ENCODE peak calls at places on chromosomes 12 and 14, in five cellular contexts. V is HepG2, Q is K562, Z is GM12878, A is HCT116. D is an unnamed sample.

GRCh38 chr14:95196268-95196667 is 38.9 kb upstream of the DICER1 start:
- ATAC-seq in V (peak), Q (peak), Z (peak), A (peak), D (no peak)

GRCh38 chr12:131775904-131776889 is 52.0 kb upstream of the MMP17 start:
- ATAC-seq in V (no peak), Q (no peak), Z (peak), A (no peak), D (no peak)

GRCh38 chr12:57868870-57869609 is 22.5 kb upstream of the CTDSP2 start:
- ATAC-seq in V (no peak), Q (no peak), Z (no peak), A (no peak), D (peak)

GRCh38 chr12:89486231-89486630 is 38.4 kb downstream of the GALNT4 start:
- ATAC-seq in V (no peak), Q (no peak), Z (no peak), A (no peak), D (no peak)

GRCh38 chr14:52417139-52417538 is 103.0 kb downstream of the PTGER2 start:
- ATAC-seq in V (no peak), Q (no peak), Z (no peak), A (no peak), D (no peak)

GRCh38 chr12:48123169-48123568 is 4.0 kb downstream of the PFKM start:
- ATAC-seq in V (peak), Q (no peak), Z (no peak), A (no peak), D (no peak)

GRCh38 chr14:45201908-45202307 is 51.1 kb downstream of the MIS18BP1 start:
- ATAC-seq in V (peak), Q (peak), Z (peak), A (peak), D (no peak)

GRCh38 chr12:25797949-25798348 is 160.5 kb upstream of the RASSF8 start:
- ATAC-seq in V (no peak), Q (no peak), Z (no peak), A (no peak), D (no peak)

GRCh38 chr12:55727643-55728184 is 1.1 kb downstream of the CD63 start:
- ATAC-seq in V (peak), Q (peak), Z (no peak), A (no peak), D (no peak)

GRCh38 chr12:9730591-9730990 is 2.3 kb downstream of the CLECL1 start:
- ATAC-seq in V (no peak), Q (no peak), Z (peak), A (no peak), D (no peak)
- TF ChIP-seq POLR2AphosphoS5 in V (no peak), Q (no peak), Z (peak), A (no peak), D (no peak)

GRCh38 chr14:103607039-103607668 is 21.9 kb upstream of the KLC1 start:
- ATAC-seq in V (peak), Q (peak), Z (peak), A (peak), D (peak)
- TF ChIP-seq POLR2AphosphoS5 in V (no peak), Q (no peak), Z (no peak), A (no peak), D (peak)

DNA sequence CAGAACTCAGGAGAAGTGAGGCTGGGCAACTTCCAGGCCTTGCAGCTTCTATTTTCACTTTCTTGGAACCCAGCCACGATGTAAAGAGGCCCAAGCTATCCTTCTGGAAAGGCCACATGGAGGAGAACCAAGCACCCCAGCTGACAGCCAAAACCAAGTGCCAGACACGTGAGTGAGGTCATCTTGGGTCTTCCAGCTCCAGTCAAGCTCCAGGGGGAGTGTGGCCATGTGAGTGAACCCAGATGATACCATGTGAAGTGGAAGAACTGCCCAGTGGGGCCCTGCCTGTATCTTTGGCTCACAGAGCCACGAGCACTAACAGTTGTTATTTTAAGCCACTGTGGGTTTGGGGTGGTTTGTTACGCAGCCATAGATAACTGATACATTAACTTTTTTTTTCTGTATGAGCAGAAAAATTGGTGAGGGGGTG is 126.8 kb upstream of the MAP1LC3B2 start:
- ATAC-seq in V (no peak), Q (no peak), Z (no peak), A (no peak), D (no peak)
- TF ChIP-seq POLR2AphosphoS5 in V (no peak), Q (no peak), Z (no peak), A (no peak), D (peak)

GRCh38 chr12:68332726-68333630 is 816 bp upstream of the MDM1 start:
- ATAC-seq in V (no peak), Q (no peak), Z (no peak), A (no peak), D (no peak)

GRCh38 chr12:68331869-68332725 is at the start of gene MDM1:
- ATAC-seq in V (peak), Q (peak), Z (peak), A (peak), D (peak)

GRCh38 chr12:68336754-68337343 is 4.7 kb upstream of the MDM1 start:
- ATAC-seq in V (no peak), Q (no peak), Z (no peak), A (no peak), D (no peak)

GRCh38 chr12:68334136-68334535 is 2.0 kb upstream of the MDM1 start:
- ATAC-seq in V (no peak), Q (no peak), Z (peak), A (peak), D (no peak)

DNA sequence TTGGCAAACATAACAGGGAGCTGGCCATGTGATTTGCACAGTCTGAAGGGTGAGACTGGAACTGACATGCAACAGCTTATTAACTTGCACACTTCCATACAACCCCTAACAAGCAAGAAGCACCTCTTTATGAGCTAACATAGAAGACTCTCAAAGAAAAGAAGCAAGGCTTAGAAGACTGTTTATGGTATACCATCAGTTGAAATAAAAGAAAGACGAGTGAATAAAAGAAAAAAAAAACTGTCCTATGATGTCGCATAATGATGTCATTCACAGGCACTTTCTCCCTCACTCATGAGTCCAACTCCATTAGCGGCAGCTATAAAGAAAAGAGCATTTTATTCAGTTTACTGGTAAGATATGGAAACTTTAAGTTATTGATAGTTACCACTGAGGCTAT is 3.3 kb upstream of the MDM1 start:
- ATAC-seq in V (no peak), Q (no peak), Z (no peak), A (no peak), D (no peak)
- TF ChIP-seq POLR2AphosphoS5 in V (no peak), Q (no peak), Z (no peak), A (no peak), D (no peak)

GRCh38 chr14:91454155-91454554 is 36.5 kb upstream of the CCDC88C start:
- ATAC-seq in V (peak), Q (no peak), Z (peak), A (no peak), D (no peak)

GRCh38 chr14:91458612-91459011 is 41.0 kb upstream of the CCDC88C start:
- ATAC-seq in V (no peak), Q (no peak), Z (no peak), A (no peak), D (no peak)

GRCh38 chr14:91454580-91454979 is 37.0 kb upstream of the CCDC88C start:
- ATAC-seq in V (no peak), Q (no peak), Z (no peak), A (no peak), D (no peak)

GRCh38 chr14:91453744-91454143 is 36.1 kb upstream of the CCDC88C start:
- ATAC-seq in V (peak), Q (peak), Z (peak), A (no peak), D (no peak)

DNA sequence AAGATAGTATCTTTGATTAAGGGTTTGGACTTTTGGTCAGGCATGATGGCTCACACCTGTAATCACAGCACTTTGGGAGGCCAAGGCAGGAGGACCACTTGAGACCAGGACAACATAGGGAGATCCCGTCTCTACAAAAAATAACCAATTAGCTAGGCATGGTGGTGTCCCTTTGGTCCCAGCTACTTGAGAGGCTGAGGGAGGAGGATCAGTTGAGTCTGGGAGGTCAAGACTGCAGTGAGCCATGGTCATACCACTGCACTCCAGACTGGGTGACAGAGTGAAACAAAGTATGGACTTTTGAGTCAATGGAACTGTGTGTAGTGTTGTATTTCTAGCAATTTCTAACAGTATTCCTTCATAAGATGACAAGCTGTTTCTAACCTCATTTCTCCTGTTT is 38.7 kb upstream of the CCDC88C start:
- ATAC-seq in V (no peak), Q (no peak), Z (peak), A (no peak), D (no peak)
- TF ChIP-seq POLR2AphosphoS5 in V (no peak), Q (no peak), Z (peak), A (no peak), D (no peak)

GRCh38 chr14:91358654-91359210 is 58.9 kb downstream of the CCDC88C start:
- ATAC-seq in V (no peak), Q (no peak), Z (no peak), A (no peak), D (no peak)

GRCh38 chr14:91363776-91364523 is 53.7 kb downstream of the CCDC88C start:
- ATAC-seq in V (no peak), Q (peak), Z (peak), A (no peak), D (peak)

GRCh38 chr14:91360490-91361235 is 57.0 kb downstream of the CCDC88C start:
- ATAC-seq in V (no peak), Q (no peak), Z (no peak), A (no peak), D (no peak)

GRCh38 chr14:91364524-91365270 is 52.9 kb downstream of the CCDC88C start:
- ATAC-seq in V (peak), Q (peak), Z (peak), A (no peak), D (no peak)

GRCh38 chr14:91361236-91361811 is 56.3 kb downstream of the CCDC88C start:
- ATAC-seq in V (peak), Q (no peak), Z (no peak), A (no peak), D (no peak)
- TF ChIP-seq POLR2AphosphoS5 in V (no peak), Q (no peak), Z (no peak), A (no peak), D (no peak)

GRCh38 chr14:21205678-21206581 is 50.1 kb upstream of the OR5AU1 start:
- ATAC-seq in V (no peak), Q (peak), Z (no peak), A (no peak), D (no peak)
- TF ChIP-seq POLR2AphosphoS5 in V (peak), Q (peak), Z (peak), A (no peak), D (no peak)

D was measured in gastroesophageal sphincter.